ENCODE peak calls at places on chromosome 7, in nine cellular contexts. One of them, this sample, is unnamed. For H3K4me1, the result is how much of the 10 kb centered on the place peaks cover.

GRCh38 chr7:24227603-24228359 is 56.2 kb upstream of the NPY start:
- DNase-seq in sigmoid colon: no peak
- DNase-seq in CD4-positive, CD25-positive, alpha-beta regulatory T cell: peak
- DNase-seq in esophagus muscularis mucosa: peak
- DNase-seq in tibial nerve: no peak
- DNase-seq in right lobe of liver: no peak
- DNase-seq in mucosa of descending colon: no peak
- DNase-seq in NT2/D1: no peak
- DNase-seq in adrenal gland: no peak
- DNase-seq in this sample: peak

GRCh38 chr7:2033586-2034135 is 199.1 kb downstream of the MAD1L1 start:
- DNase-seq in sigmoid colon: no peak
- DNase-seq in CD4-positive, CD25-positive, alpha-beta regulatory T cell: no peak
- DNase-seq in esophagus muscularis mucosa: no peak
- DNase-seq in tibial nerve: no peak
- DNase-seq in right lobe of liver: peak
- DNase-seq in mucosa of descending colon: no peak
- DNase-seq in NT2/D1: no peak
- DNase-seq in adrenal gland: no peak
- DNase-seq in this sample: no peak

GRCh38 chr7:151796871-151797270 is 80.0 kb downstream of the PRKAG2 start:
- DNase-seq in sigmoid colon: no peak
- DNase-seq in CD4-positive, CD25-positive, alpha-beta regulatory T cell: no peak
- DNase-seq in esophagus muscularis mucosa: no peak
- DNase-seq in tibial nerve: no peak
- DNase-seq in right lobe of liver: peak
- DNase-seq in mucosa of descending colon: no peak
- DNase-seq in NT2/D1: no peak
- DNase-seq in adrenal gland: no peak
- DNase-seq in this sample: no peak

GRCh38 chr7:128247108-128247507 is 6.0 kb downstream of the LEP start:
- DNase-seq in sigmoid colon: no peak
- DNase-seq in CD4-positive, CD25-positive, alpha-beta regulatory T cell: no peak
- DNase-seq in esophagus muscularis mucosa: no peak
- DNase-seq in tibial nerve: no peak
- DNase-seq in right lobe of liver: no peak
- DNase-seq in mucosa of descending colon: no peak
- DNase-seq in NT2/D1: no peak
- DNase-seq in adrenal gland: no peak
- DNase-seq in this sample: no peak

GRCh38 chr7:150992833-150993302 is 2.1 kb downstream of the NOS3 start:
- DNase-seq in sigmoid colon: peak
- DNase-seq in CD4-positive, CD25-positive, alpha-beta regulatory T cell: no peak
- DNase-seq in esophagus muscularis mucosa: no peak
- DNase-seq in tibial nerve: no peak
- DNase-seq in right lobe of liver: no peak
- DNase-seq in mucosa of descending colon: no peak
- DNase-seq in NT2/D1: no peak
- DNase-seq in adrenal gland: no peak
- DNase-seq in this sample: no peak

GRCh38 chr7:44104880-44105771 is 981 bp downstream of the AEBP1 start:
- DNase-seq in sigmoid colon: peak
- DNase-seq in CD4-positive, CD25-positive, alpha-beta regulatory T cell: no peak
- DNase-seq in esophagus muscularis mucosa: no peak
- DNase-seq in tibial nerve: no peak
- DNase-seq in right lobe of liver: peak
- DNase-seq in mucosa of descending colon: no peak
- DNase-seq in NT2/D1: no peak
- DNase-seq in adrenal gland: no peak
- DNase-seq in this sample: no peak

GRCh38 chr7:25028370-25028971 is 48.5 kb upstream of the OSBPL3 start:
- DNase-seq in sigmoid colon: no peak
- DNase-seq in CD4-positive, CD25-positive, alpha-beta regulatory T cell: peak
- DNase-seq in esophagus muscularis mucosa: no peak
- DNase-seq in tibial nerve: no peak
- DNase-seq in right lobe of liver: no peak
- DNase-seq in mucosa of descending colon: peak
- DNase-seq in NT2/D1: no peak
- DNase-seq in adrenal gland: no peak
- DNase-seq in this sample: peak

GRCh38 chr7:55369427-55369826 is 4.3 kb downstream of the LANCL2 start:
- DNase-seq in sigmoid colon: no peak
- DNase-seq in CD4-positive, CD25-positive, alpha-beta regulatory T cell: no peak
- DNase-seq in esophagus muscularis mucosa: no peak
- DNase-seq in tibial nerve: no peak
- DNase-seq in right lobe of liver: no peak
- DNase-seq in mucosa of descending colon: no peak
- DNase-seq in NT2/D1: no peak
- DNase-seq in adrenal gland: no peak
- DNase-seq in this sample: no peak

GRCh38 chr7:158110661-158111555 is 476.7 kb downstream of the PTPRN2 start:
- DNase-seq in sigmoid colon: no peak
- DNase-seq in CD4-positive, CD25-positive, alpha-beta regulatory T cell: no peak
- DNase-seq in esophagus muscularis mucosa: no peak
- DNase-seq in tibial nerve: no peak
- DNase-seq in right lobe of liver: no peak
- DNase-seq in mucosa of descending colon: no peak
- DNase-seq in NT2/D1: no peak
- DNase-seq in adrenal gland: peak
- DNase-seq in this sample: no peak

GRCh38 chr7:74101061-74101681 is 17.6 kb downstream of the LIMK1 start:
- DNase-seq in sigmoid colon: peak
- DNase-seq in CD4-positive, CD25-positive, alpha-beta regulatory T cell: no peak
- DNase-seq in esophagus muscularis mucosa: no peak
- DNase-seq in tibial nerve: no peak
- DNase-seq in right lobe of liver: no peak
- DNase-seq in mucosa of descending colon: peak
- DNase-seq in NT2/D1: no peak
- DNase-seq in adrenal gland: no peak
- DNase-seq in this sample: no peak

GRCh38 chr7:130420943-130421578 is 19.8 kb downstream of the CEP41 start:
- DNase-seq in sigmoid colon: no peak
- DNase-seq in CD4-positive, CD25-positive, alpha-beta regulatory T cell: no peak
- DNase-seq in esophagus muscularis mucosa: no peak
- DNase-seq in tibial nerve: no peak
- DNase-seq in right lobe of liver: no peak
- DNase-seq in mucosa of descending colon: no peak
- DNase-seq in NT2/D1: no peak
- DNase-seq in adrenal gland: no peak
- DNase-seq in this sample: no peak

GRCh38 chr7:41972270-41972669 is 264.7 kb downstream of the GLI3 start:
- DNase-seq in sigmoid colon: no peak
- DNase-seq in CD4-positive, CD25-positive, alpha-beta regulatory T cell: no peak
- DNase-seq in esophagus muscularis mucosa: no peak
- DNase-seq in tibial nerve: no peak
- DNase-seq in right lobe of liver: no peak
- DNase-seq in mucosa of descending colon: no peak
- DNase-seq in NT2/D1: no peak
- DNase-seq in adrenal gland: no peak
- DNase-seq in this sample: no peak

GRCh38 chr7:93147358-93147757 is 827 bp downstream of the SAMD9L start:
- DNase-seq in sigmoid colon: peak
- DNase-seq in CD4-positive, CD25-positive, alpha-beta regulatory T cell: peak
- DNase-seq in esophagus muscularis mucosa: no peak
- DNase-seq in tibial nerve: no peak
- DNase-seq in right lobe of liver: no peak
- DNase-seq in mucosa of descending colon: peak
- DNase-seq in NT2/D1: no peak
- DNase-seq in adrenal gland: peak
- DNase-seq in this sample: peak

GRCh38 chr7:7562736-7563135 is 3.9 kb upstream of the MIOS start:
- DNase-seq in sigmoid colon: no peak
- DNase-seq in CD4-positive, CD25-positive, alpha-beta regulatory T cell: no peak
- DNase-seq in esophagus muscularis mucosa: no peak
- DNase-seq in tibial nerve: no peak
- DNase-seq in right lobe of liver: no peak
- DNase-seq in mucosa of descending colon: no peak
- DNase-seq in NT2/D1: no peak
- DNase-seq in adrenal gland: no peak
- DNase-seq in this sample: no peak

GRCh38 chr7:107056728-107057473 is 12.4 kb downstream of the PRKAR2B start:
- DNase-seq in sigmoid colon: no peak
- DNase-seq in CD4-positive, CD25-positive, alpha-beta regulatory T cell: no peak
- DNase-seq in esophagus muscularis mucosa: no peak
- DNase-seq in tibial nerve: no peak
- DNase-seq in right lobe of liver: no peak
- DNase-seq in mucosa of descending colon: no peak
- DNase-seq in NT2/D1: no peak
- DNase-seq in adrenal gland: no peak
- DNase-seq in this sample: no peak

GRCh38 chr7:146635200-146636032 is 518.8 kb downstream of the CNTNAP2 start:
- DNase-seq in sigmoid colon: no peak
- DNase-seq in CD4-positive, CD25-positive, alpha-beta regulatory T cell: no peak
- DNase-seq in esophagus muscularis mucosa: no peak
- DNase-seq in tibial nerve: no peak
- DNase-seq in right lobe of liver: no peak
- DNase-seq in mucosa of descending colon: no peak
- DNase-seq in NT2/D1: no peak
- DNase-seq in adrenal gland: no peak
- DNase-seq in this sample: no peak

GRCh38 chr7:129906700-129907099 is 46.1 kb downstream of the UBE2H start:
- DNase-seq in sigmoid colon: no peak
- DNase-seq in CD4-positive, CD25-positive, alpha-beta regulatory T cell: peak
- DNase-seq in esophagus muscularis mucosa: no peak
- DNase-seq in tibial nerve: no peak
- DNase-seq in right lobe of liver: no peak
- DNase-seq in mucosa of descending colon: peak
- DNase-seq in NT2/D1: no peak
- DNase-seq in adrenal gland: no peak
- DNase-seq in this sample: peak

GRCh38 chr7:17158261-17158660 is 140.2 kb upstream of the AHR start:
- DNase-seq in sigmoid colon: no peak
- DNase-seq in CD4-positive, CD25-positive, alpha-beta regulatory T cell: no peak
- DNase-seq in esophagus muscularis mucosa: no peak
- DNase-seq in tibial nerve: no peak
- DNase-seq in right lobe of liver: no peak
- DNase-seq in mucosa of descending colon: no peak
- DNase-seq in NT2/D1: no peak
- DNase-seq in adrenal gland: no peak
- DNase-seq in this sample: no peak

GRCh38 chr7:111529507-111530355 is 32.6 kb downstream of the IMMP2L start:
- DNase-seq in sigmoid colon: no peak
- DNase-seq in CD4-positive, CD25-positive, alpha-beta regulatory T cell: no peak
- DNase-seq in esophagus muscularis mucosa: no peak
- DNase-seq in tibial nerve: no peak
- DNase-seq in right lobe of liver: no peak
- DNase-seq in mucosa of descending colon: no peak
- DNase-seq in NT2/D1: no peak
- DNase-seq in adrenal gland: no peak
- DNase-seq in this sample: no peak

GRCh38 chr7:76325092-76325491 is 22.6 kb downstream of the HSPB1 start:
- DNase-seq in sigmoid colon: peak
- DNase-seq in CD4-positive, CD25-positive, alpha-beta regulatory T cell: no peak
- DNase-seq in esophagus muscularis mucosa: no peak
- DNase-seq in tibial nerve: no peak
- DNase-seq in right lobe of liver: no peak
- DNase-seq in mucosa of descending colon: no peak
- DNase-seq in NT2/D1: no peak
- DNase-seq in adrenal gland: no peak
- DNase-seq in this sample: no peak

GRCh38 chr7:36118344-36118743 is 34.7 kb upstream of the EEPD1 start:
- DNase-seq in sigmoid colon: no peak
- DNase-seq in CD4-positive, CD25-positive, alpha-beta regulatory T cell: no peak
- DNase-seq in esophagus muscularis mucosa: no peak
- DNase-seq in tibial nerve: no peak
- DNase-seq in right lobe of liver: no peak
- DNase-seq in mucosa of descending colon: no peak
- DNase-seq in NT2/D1: no peak
- DNase-seq in adrenal gland: no peak
- DNase-seq in this sample: no peak

GRCh38 chr7:87151701-87152111 is 547 bp upstream of the DMTF1 start:
- DNase-seq in sigmoid colon: no peak
- DNase-seq in CD4-positive, CD25-positive, alpha-beta regulatory T cell: no peak
- DNase-seq in esophagus muscularis mucosa: no peak
- DNase-seq in tibial nerve: no peak
- DNase-seq in right lobe of liver: no peak
- DNase-seq in mucosa of descending colon: no peak
- DNase-seq in NT2/D1: no peak
- DNase-seq in adrenal gland: no peak
- DNase-seq in this sample: no peak

GRCh38 chr7:81206217-81206616 is 287.4 kb upstream of the SEMA3C start:
- DNase-seq in sigmoid colon: no peak
- DNase-seq in CD4-positive, CD25-positive, alpha-beta regulatory T cell: no peak
- DNase-seq in esophagus muscularis mucosa: no peak
- DNase-seq in tibial nerve: no peak
- DNase-seq in right lobe of liver: no peak
- DNase-seq in mucosa of descending colon: no peak
- DNase-seq in NT2/D1: no peak
- DNase-seq in adrenal gland: no peak
- DNase-seq in this sample: no peak
- H3K4me1 ChIP-seq in sigmoid colon: under half
- H3K4me1 ChIP-seq in CD4-positive, CD25-positive, alpha-beta regulatory T cell: under half
- H3K4me1 ChIP-seq in esophagus muscularis mucosa: under half
- H3K4me1 ChIP-seq in tibial nerve: under half
- H3K4me1 ChIP-seq in right lobe of liver: under half
- H3K4me1 ChIP-seq in mucosa of descending colon: under half
- H3K4me1 ChIP-seq in NT2/D1: under half
- H3K4me1 ChIP-seq in adrenal gland: under half
- H3K4me1 ChIP-seq in this sample: under half

DNA sequence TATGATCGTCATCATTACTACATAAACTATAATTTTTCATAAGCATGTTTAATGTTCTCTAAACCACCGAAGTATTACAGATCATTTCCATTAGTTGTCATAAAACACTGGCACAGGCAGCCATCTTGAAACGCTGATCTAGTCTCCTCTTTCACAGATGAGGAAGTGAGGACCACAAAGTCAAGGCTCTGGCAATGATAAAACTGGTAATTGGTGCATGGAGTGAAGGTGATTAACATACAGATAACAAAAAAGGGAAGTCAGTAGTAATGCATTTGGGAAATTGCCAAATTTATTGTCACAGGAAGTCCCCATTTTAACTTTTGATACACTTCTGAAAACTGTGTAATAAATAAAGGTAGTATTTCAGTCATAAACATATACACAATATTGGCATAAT is 49.3 kb downstream of the FBXL13 start:
- DNase-seq in sigmoid colon: no peak
- DNase-seq in CD4-positive, CD25-positive, alpha-beta regulatory T cell: no peak
- DNase-seq in esophagus muscularis mucosa: no peak
- DNase-seq in tibial nerve: no peak
- DNase-seq in right lobe of liver: no peak
- DNase-seq in mucosa of descending colon: no peak
- DNase-seq in NT2/D1: no peak
- DNase-seq in adrenal gland: no peak
- DNase-seq in this sample: no peak
- H3K4me3 ChIP-seq in sigmoid colon: no peak
- H3K4me3 ChIP-seq in CD4-positive, CD25-positive, alpha-beta regulatory T cell: no peak
- H3K4me3 ChIP-seq in esophagus muscularis mucosa: no peak
- H3K4me3 ChIP-seq in tibial nerve: no peak
- H3K4me3 ChIP-seq in right lobe of liver: no peak
- H3K4me3 ChIP-seq in mucosa of descending colon: no peak
- H3K4me3 ChIP-seq in NT2/D1: no peak
- H3K4me3 ChIP-seq in adrenal gland: no peak
- H3K4me3 ChIP-seq in this sample: no peak

GRCh38 chr7:121890833-121891232 is 17.9 kb downstream of the PTPRZ1 start:
- DNase-seq in sigmoid colon: no peak
- DNase-seq in CD4-positive, CD25-positive, alpha-beta regulatory T cell: no peak
- DNase-seq in esophagus muscularis mucosa: no peak
- DNase-seq in tibial nerve: no peak
- DNase-seq in right lobe of liver: no peak
- DNase-seq in mucosa of descending colon: no peak
- DNase-seq in NT2/D1: no peak
- DNase-seq in adrenal gland: no peak
- DNase-seq in this sample: no peak
- H3K4me1 ChIP-seq in sigmoid colon: under half
- H3K4me1 ChIP-seq in CD4-positive, CD25-positive, alpha-beta regulatory T cell: under half
- H3K4me1 ChIP-seq in esophagus muscularis mucosa: under half
- H3K4me1 ChIP-seq in tibial nerve: under half
- H3K4me1 ChIP-seq in right lobe of liver: under half
- H3K4me1 ChIP-seq in mucosa of descending colon: under half
- H3K4me1 ChIP-seq in NT2/D1: under half
- H3K4me1 ChIP-seq in adrenal gland: under half
- H3K4me1 ChIP-seq in this sample: under half

GRCh38 chr7:152924826-152925411 is 165.4 kb downstream of the ACTR3B start:
- DNase-seq in sigmoid colon: no peak
- DNase-seq in CD4-positive, CD25-positive, alpha-beta regulatory T cell: no peak
- DNase-seq in esophagus muscularis mucosa: no peak
- DNase-seq in tibial nerve: no peak
- DNase-seq in right lobe of liver: no peak
- DNase-seq in mucosa of descending colon: no peak
- DNase-seq in NT2/D1: no peak
- DNase-seq in adrenal gland: no peak
- DNase-seq in this sample: no peak
- H3K4me3 ChIP-seq in sigmoid colon: peak
- H3K4me3 ChIP-seq in CD4-positive, CD25-positive, alpha-beta regulatory T cell: no peak
- H3K4me3 ChIP-seq in esophagus muscularis mucosa: peak
- H3K4me3 ChIP-seq in tibial nerve: no peak
- H3K4me3 ChIP-seq in right lobe of liver: peak
- H3K4me3 ChIP-seq in mucosa of descending colon: no peak
- H3K4me3 ChIP-seq in NT2/D1: peak
- H3K4me3 ChIP-seq in adrenal gland: no peak
- H3K4me3 ChIP-seq in this sample: no peak

This sample was measured in naive thymus-derived CD4-positive, alpha-beta T cell.